ENCODE peak calls at places on chromosomes 7 and 10, in seven cellular contexts. E is CD8-positive, alpha-beta memory T cell; A is left ventricle myocardium inferior; L is caudate nucleus; T is fibroblast of lung; Y is neural progenitor cell; N is heart left ventricle. W is an unnamed sample.
A peak's percentile ranks its signal among the peaks of the same experiment; 100 is the strongest.

GRCh38 chr7:65438593-65438992 is 64.9 kb downstream of the ZNF92 start:
- DNase-seq in A (no peak), T (peak; percentile 97), L (no peak), E (no peak), N (no peak), Y (no peak), W (peak; percentile 67)

GRCh38 chr10:79923145-79923544 is 25.8 kb downstream of the SFTPD start:
- DNase-seq in L (no peak), E (no peak), Y (no peak), A (no peak), T (no peak), N (no peak), W (no peak)

GRCh38 chr10:34628174-34628802 is 186.8 kb downstream of the PARD3 start:
- DNase-seq in E (no peak), L (no peak), T (peak; percentile 62), N (peak; percentile 79), Y (no peak), A (peak; percentile 78), W (no peak)

GRCh38 chr7:143846692-143847091 is 55.3 kb downstream of the TCAF1 start:
- DNase-seq in A (no peak), Y (no peak), N (no peak), T (no peak), L (no peak), E (no peak), W (no peak)

GRCh38 chr7:138460176-138460648 is at the start of gene TRIM24:
- DNase-seq in E (peak; percentile 93), Y (no peak), N (peak; percentile 97), T (peak; percentile 96), L (no peak), A (peak; percentile 97), W (peak; percentile 98)

GRCh38 chr7:98284335-98285036 is 3.0 kb downstream of the BRI3 start:
- DNase-seq in E (no peak), T (peak; percentile 77), Y (no peak), N (peak; percentile 84), L (peak; percentile 14), A (peak; percentile 82), W (no peak)

GRCh38 chr7:124810605-124811004 is 45.0 kb upstream of the GPR37 start:
- DNase-seq in L (no peak), N (no peak), Y (peak; percentile 25), A (no peak), E (no peak), T (no peak), W (no peak)

GRCh38 chr10:114508376-114508775 is 104.1 kb upstream of the AFAP1L2 start:
- DNase-seq in A (no peak), Y (no peak), T (no peak), L (no peak), N (no peak), E (no peak), W (no peak)

GRCh38 chr10:69739561-69739960 is 62.1 kb upstream of the COL13A1 start:
- DNase-seq in T (no peak), N (no peak), L (no peak), E (no peak), Y (no peak), A (no peak), W (no peak)

GRCh38 chr10:124864421-124865193 is 63.0 kb downstream of the ABRAXAS2 start:
- DNase-seq in T (peak; percentile 14), L (no peak), N (peak; percentile 77), A (peak; percentile 86), Y (no peak), E (no peak), W (no peak)

GRCh38 chr10:124866812-124867211 is 65.2 kb downstream of the ABRAXAS2 start:
- DNase-seq in N (no peak), T (no peak), E (no peak), A (no peak), Y (no peak), L (no peak), W (no peak)

GRCh38 chr10:124867304-124867703 is 65.7 kb downstream of the ABRAXAS2 start:
- DNase-seq in T (no peak), A (no peak), L (no peak), Y (peak; percentile 32), E (no peak), N (no peak), W (no peak)

GRCh38 chr10:124869941-124870340 is 68.3 kb downstream of the ABRAXAS2 start:
- DNase-seq in N (no peak), E (no peak), L (no peak), T (no peak), A (no peak), Y (no peak), W (no peak)

DNA sequence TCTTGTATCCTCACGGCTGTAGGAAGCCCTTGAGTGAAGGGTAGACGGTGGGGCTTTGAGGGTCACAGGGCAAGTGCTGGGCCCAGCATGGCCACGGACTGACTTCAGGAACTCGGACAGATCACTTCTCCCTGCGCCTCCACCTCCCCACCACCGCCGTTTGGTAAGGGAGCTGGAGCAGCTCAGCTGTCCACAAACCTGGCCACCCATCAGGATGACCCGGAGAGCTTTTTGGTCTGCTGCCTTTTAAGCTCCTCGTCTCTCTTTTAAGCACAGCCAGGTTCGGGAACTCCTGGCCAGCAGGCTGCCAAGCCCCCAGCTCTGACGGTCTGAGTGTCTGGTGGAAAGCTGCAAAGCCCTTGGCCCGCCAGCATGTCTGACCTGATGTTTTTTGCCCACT is 64.1 kb downstream of the ABRAXAS2 start:
- DNase-seq in A (no peak), E (no peak), L (no peak), Y (no peak), T (no peak), N (no peak), W (no peak)
- H3K27ac ChIP-seq in A (no peak overlapping the region), E (no peak overlapping the region), L (no peak overlapping the region), Y (no peak overlapping the region), T (no peak overlapping the region), N (no peak overlapping the region), W (no peak overlapping the region)

DNA sequence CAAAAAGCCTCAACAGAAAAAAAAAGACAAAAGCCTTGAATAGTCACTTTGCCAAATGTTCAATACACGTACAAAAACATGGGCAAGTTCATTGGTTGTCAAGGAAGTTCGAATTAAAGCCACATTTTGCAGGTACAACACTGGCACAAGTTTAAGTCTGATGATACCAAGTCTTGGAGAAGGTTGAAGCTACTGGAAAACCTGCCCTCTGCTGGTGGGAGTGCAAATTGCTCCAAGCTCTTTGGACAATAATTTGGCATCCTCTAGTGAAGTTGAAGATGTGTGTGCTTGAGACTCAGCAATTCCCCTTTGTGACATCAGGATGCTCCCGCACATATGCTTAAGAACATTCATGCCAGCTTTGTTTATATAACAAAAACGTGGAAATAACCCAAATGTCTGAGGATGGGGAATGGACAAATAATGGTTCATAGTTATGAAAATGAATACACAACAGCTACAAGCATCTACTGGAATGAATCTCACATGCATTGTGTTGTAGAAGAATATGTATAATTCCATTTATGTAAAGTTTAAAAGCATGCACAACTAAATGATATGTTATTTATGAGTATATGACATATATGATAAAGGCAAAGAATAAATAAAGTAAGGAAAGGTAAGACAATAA is 120.0 kb upstream of the PLPP4 start:
- DNase-seq in L (no peak), Y (peak; percentile 67), A (no peak), T (peak; percentile 17), E (peak; percentile 13), N (no peak), W (peak; percentile 70)
- H3K27ac ChIP-seq in L (no peak overlapping the region), Y (no peak overlapping the region), A (no peak overlapping the region), T (no peak overlapping the region), E (no peak overlapping the region), N (no peak overlapping the region), W (no peak overlapping the region)

DNA sequence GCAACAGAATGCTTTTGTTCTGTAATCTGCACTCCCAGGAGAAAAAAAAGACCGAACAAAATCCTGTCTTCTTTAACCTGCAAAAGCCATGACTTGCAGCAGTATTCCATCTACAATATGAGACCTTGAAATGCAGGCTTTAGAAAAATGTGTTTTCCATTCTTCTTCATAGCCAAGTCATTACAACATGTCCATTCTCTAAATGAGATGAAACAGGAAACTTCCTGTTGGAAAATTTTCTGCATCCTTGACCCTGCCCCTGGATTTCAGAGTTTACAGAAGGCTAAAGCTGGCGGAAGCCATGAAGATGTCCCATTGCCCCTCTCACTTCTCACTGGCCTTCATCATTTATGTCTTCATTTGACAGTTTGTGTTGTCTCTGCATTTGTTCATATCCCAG is 546.4 kb downstream of the TNS3 start:
- DNase-seq in A (no peak), N (no peak), L (no peak), E (no peak), T (no peak), Y (no peak), W (no peak)
- H3K27ac ChIP-seq in A (peak overlapping the region; percentile 15), N (no peak overlapping the region), L (no peak overlapping the region), E (no peak overlapping the region), T (no peak overlapping the region), Y (no peak overlapping the region), W (no peak overlapping the region)

GRCh38 chr7:75914655-75915415 is at the start of gene POR:
- DNase-seq in Y (peak; percentile 94), T (peak; percentile 91), E (peak; percentile 96), A (peak; percentile 96), N (peak; percentile 96), L (peak; percentile 99), W (peak; percentile 95)
- H3K27ac ChIP-seq in Y (peak within 1 kb of the TSS; percentile 57), T (peak within 1 kb of the TSS; percentile 79), E (peak within 1 kb of the TSS; percentile 96), A (peak within 1 kb of the TSS; percentile 94), N (peak within 1 kb of the TSS; percentile 92), L (peak within 1 kb of the TSS; percentile 96), W (peak within 1 kb of the TSS; percentile 81)

DNA sequence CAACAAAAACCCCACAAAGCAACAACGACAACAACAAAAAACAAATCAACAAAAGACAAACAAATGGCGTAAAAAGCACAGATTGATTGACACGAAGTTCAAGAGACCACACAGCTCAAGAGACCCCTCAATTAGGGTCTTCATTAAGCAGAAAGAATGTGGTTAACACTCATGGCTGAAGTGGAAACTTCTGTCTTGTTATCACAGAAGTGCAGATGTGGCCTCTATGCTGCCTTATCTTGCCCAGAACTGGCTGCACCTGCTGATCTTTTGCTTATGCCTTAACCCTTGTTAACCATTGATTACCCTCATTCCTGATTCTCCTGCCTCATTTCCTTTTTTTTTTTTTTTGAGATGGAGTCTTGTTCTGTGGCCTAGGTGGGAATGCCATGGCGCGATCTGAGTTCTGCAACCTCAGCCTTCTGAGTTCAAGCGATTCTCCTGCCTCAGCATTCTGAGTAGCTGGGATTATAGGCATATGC is 3.5 kb upstream of the DAGLB start:
- DNase-seq in N (no peak), L (no peak), E (no peak), A (no peak), Y (no peak), T (no peak), W (no peak)
- H3K27ac ChIP-seq in N (no peak overlapping the region), L (no peak overlapping the region), E (no peak overlapping the region), A (no peak overlapping the region), Y (no peak overlapping the region), T (no peak overlapping the region), W (no peak overlapping the region)

DNA sequence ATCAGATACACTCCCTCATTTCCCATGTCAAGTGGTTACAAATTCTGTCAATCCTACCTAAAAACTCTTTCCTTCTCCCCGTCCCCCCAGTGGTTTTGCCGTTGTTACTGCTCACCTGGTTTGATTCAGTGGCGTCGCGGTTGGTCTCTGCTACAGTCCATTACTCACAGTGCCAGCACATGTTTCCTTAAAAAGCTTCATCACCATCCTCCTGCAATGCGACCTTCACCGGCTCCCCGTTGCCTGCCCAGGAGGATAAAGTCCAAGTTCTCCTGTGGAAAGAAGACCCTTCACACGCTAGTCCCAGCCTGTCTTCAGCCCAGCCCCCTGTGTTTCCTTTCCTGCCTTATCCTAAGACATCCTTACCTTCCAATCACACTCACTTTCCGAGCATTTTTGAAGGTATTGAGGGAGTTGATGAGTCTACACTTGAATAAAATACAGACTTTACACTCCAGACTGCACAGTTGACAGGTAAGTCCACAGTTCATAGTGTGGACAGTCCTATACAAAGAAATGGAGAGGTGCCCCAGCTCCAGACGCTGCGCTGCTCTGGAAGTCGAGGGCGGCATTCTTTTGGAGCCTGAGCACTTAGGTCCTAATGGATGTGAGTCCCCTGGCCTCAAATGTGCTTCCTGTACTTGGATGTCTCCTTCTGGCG is 3.4 kb upstream of the LARP4B start:
- DNase-seq in N (no peak), Y (no peak), T (no peak), L (no peak), A (no peak), E (no peak), W (no peak)
- H3K27ac ChIP-seq in N (no peak overlapping the region), Y (no peak overlapping the region), T (no peak overlapping the region), L (no peak overlapping the region), A (no peak overlapping the region), E (no peak overlapping the region), W (no peak overlapping the region)

GRCh38 chr10:68666280-68666760 is 54.7 kb upstream of the CCAR1 start:
- DNase-seq in A (no peak), L (no peak), N (no peak), E (no peak), T (peak; percentile 94), Y (no peak), W (no peak)
- H3K27ac ChIP-seq in A (no peak overlapping the region), L (no peak overlapping the region), N (no peak overlapping the region), E (no peak overlapping the region), T (peak overlapping the region; percentile 72), Y (no peak overlapping the region), W (no peak overlapping the region)

W was measured in A673.